ENCODE peak calls at places on chromosome 14, in five cellular contexts. P, H, I, U and L are unnamed samples.

GRCh38 chr14:60622920-60623263 is 26.4 kb downstream of the SIX1 start:
- DNase-seq in P (no peak), H (peak), I (no peak), U (no peak), L (no peak)

GRCh38 chr14:64234877-64235651 is 59.1 kb downstream of the ESR2 start:
- DNase-seq in P (no peak), H (peak), I (no peak), U (no peak), L (no peak)

GRCh38 chr14:78448483-78449094 is 278.4 kb downstream of the NRXN3 start:
- DNase-seq in P (peak), H (no peak), I (peak), U (peak), L (peak)

GRCh38 chr14:103703433-103704385 is 11.5 kb downstream of the XRCC3 start:
- DNase-seq in P (no peak), H (no peak), I (no peak), U (no peak), L (peak)

GRCh38 chr14:65179918-65180724 is 77.8 kb upstream of the MAX start:
- DNase-seq in P (no peak), H (peak), I (no peak), U (no peak), L (no peak)

GRCh38 chr14:21987937-21988336 is 314.3 kb upstream of the OR4E1 start:
- DNase-seq in P (no peak), H (peak), I (peak), U (peak), L (no peak)

GRCh38 chr14:21063479-21063878 is 5.9 kb downstream of the RNASE8 start:
- DNase-seq in P (no peak), H (peak), I (peak), U (no peak), L (no peak)

GRCh38 chr14:105414456-105415371 is 4.9 kb upstream of the MTA1 start:
- DNase-seq in P (no peak), H (peak), I (peak), U (peak), L (peak)

GRCh38 chr14:104601786-104602185 is 2.8 kb downstream of the TMEM179 start:
- DNase-seq in P (no peak), H (peak), I (no peak), U (no peak), L (no peak)

GRCh38 chr14:78253986-78254385 is 83.8 kb downstream of the NRXN3 start:
- DNase-seq in P (no peak), H (peak), I (no peak), U (no peak), L (no peak)

GRCh38 chr14:105479438-105480164 is 5.0 kb downstream of the CRIP2 start:
- DNase-seq in P (no peak), H (no peak), I (no peak), U (no peak), L (no peak)

GRCh38 chr14:93688239-93688666 is 100.0 kb downstream of the PRIMA1 start:
- DNase-seq in P (peak), H (no peak), I (peak), U (peak), L (peak)

GRCh38 chr14:106691601-106692291 is 1165.4 kb downstream of the TMEM121 start:
- DNase-seq in P (no peak), H (no peak), I (peak), U (no peak), L (no peak)

GRCh38 chr14:22887990-22888378 is 5.0 kb downstream of the REM2 start:
- DNase-seq in P (no peak), H (no peak), I (no peak), U (no peak), L (no peak)

GRCh38 chr14:39366460-39367386 is 65.5 kb downstream of the FBXO33 start:
- DNase-seq in P (no peak), H (no peak), I (peak), U (no peak), L (no peak)
- H3K23ac ChIP-seq in P (no peak), H (no peak), I (peak), U (no peak), L (no peak)

GRCh38 chr14:50559990-50560928 is at the start of gene ATL1:
- DNase-seq in P (no peak), H (peak), I (peak), U (peak), L (peak)
- H3K23ac ChIP-seq in P (no peak), H (peak), I (peak), U (no peak), L (no peak)

GRCh38 chr14:95858893-95859292 is 17.7 kb upstream of the TUNAR start:
- DNase-seq in P (no peak), H (no peak), I (no peak), U (no peak), L (no peak)
- H3K23ac ChIP-seq in P (no peak), H (no peak), I (no peak), U (no peak), L (no peak)

DNA sequence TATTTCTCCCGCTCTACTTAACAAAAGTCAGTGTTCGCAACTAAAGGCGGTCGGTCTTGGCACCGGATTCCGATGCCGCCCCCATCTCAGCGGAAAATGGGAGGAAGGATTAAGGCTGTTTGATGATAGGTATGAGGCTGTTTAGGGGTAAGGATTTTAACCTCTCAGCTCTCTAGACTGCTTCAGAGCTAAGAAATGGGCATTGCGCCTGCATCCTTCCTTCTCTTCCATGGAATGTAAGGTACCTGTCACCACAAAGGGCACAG is 1.4 kb downstream of the COCH start:
- DNase-seq in P (no peak), H (no peak), I (no peak), U (no peak), L (no peak)
- H3K23ac ChIP-seq in P (no peak), H (peak), I (no peak), U (no peak), L (no peak)

DNA sequence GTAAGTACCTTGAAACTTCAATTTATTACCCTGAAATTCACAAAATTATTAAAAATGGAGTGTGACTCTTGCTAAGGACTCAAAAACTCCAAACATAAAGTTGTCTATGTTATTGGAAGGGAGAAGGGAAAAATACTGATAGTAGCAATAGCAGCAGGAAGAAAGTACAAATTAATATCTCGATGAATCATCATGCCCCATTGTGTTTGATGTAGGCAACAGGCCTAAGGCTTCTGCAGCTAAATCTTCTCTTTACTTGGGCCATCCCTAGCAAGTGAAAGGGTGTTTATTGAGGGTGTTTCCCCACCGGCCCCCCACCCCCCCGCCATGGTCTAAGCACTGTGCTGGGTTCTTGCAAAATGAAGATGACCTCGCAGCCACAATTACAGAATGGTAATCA is 76.4 kb downstream of the SNAPC1 start:
- DNase-seq in P (no peak), H (peak), I (no peak), U (no peak), L (no peak)
- H3K23ac ChIP-seq in P (no peak), H (no peak), I (no peak), U (no peak), L (no peak)

DNA sequence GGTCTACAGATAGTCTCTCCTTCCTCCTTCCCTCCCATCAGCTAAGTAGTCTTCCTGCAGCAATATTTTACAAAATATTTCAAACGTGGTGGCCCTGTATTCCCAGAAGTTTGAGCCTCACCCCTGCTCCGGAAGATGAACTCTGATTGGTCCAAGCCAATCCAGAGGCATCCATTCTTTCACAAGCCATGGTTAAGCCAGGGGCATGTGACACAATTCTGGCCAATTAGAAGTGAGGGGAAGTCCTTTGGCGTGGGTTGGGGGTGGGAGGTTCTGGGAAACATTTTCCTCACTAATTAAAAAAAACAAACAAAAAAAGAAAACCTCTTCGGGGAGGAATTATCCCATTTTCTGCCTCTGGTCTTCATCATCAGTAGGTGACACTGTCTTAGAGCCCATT is 69.4 kb upstream of the GSC start:
- DNase-seq in P (no peak), H (no peak), I (no peak), U (no peak), L (no peak)
- H3K23ac ChIP-seq in P (no peak), H (no peak), I (no peak), U (no peak), L (no peak)

DNA sequence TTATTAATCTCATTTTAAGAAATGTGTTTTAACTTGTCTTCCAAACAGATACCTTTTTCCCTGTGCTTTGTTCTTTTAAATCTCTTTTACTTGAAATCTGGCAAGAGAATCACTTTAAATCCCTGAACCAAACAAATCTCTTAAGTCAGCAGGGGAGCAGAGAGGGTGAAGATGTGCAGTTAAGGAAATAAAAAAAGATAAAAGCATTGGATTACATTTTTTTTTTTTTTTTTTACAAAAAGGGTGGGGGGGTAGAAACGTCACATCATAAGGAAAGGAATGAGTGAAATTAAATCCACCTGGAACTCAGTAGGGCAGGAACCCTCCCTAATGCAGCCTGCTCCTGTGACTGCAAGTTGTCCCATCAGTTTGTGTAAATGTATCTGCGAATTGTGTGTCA is 1.4 kb downstream of the TTC6 start:
- DNase-seq in P (no peak), H (no peak), I (no peak), U (no peak), L (no peak)
- H3K23ac ChIP-seq in P (no peak), H (no peak), I (no peak), U (no peak), L (no peak)